ENCODE peak calls at places on chromosomes 16 and 17, in eight cellular contexts. P, Q, L, W, M, Z, B and O are unnamed samples. For H3K4me1, the result is how much of the 10 kb centered on the place peaks cover.

GRCh38 chr17:72976971-72977767 is 115.3 kb downstream of the SLC39A11 start:
- DNase-seq in P (peak), Q (peak), L (no peak), W (no peak), M (peak), Z (peak), B (peak), O (peak)

GRCh38 chr17:9021985-9022552 is 759 bp downstream of the NTN1 start:
- DNase-seq in P (peak), Q (peak), L (peak), W (peak), M (no peak), Z (no peak), B (no peak), O (peak)

GRCh38 chr17:40582328-40582901 is 17.1 kb upstream of the CCR7 start:
- DNase-seq in P (no peak), Q (no peak), L (no peak), W (peak), M (no peak), Z (no peak), B (no peak), O (no peak)

GRCh38 chr17:17710728-17711541 is 29.7 kb downstream of the RAI1 start:
- DNase-seq in P (peak), Q (peak), L (peak), W (peak), M (peak), Z (peak), B (peak), O (peak)

GRCh38 chr17:151886-152859 is 14.8 kb downstream of the SCGB1C2 start:
- DNase-seq in P (peak), Q (no peak), L (no peak), W (no peak), M (peak), Z (no peak), B (no peak), O (no peak)

GRCh38 chr17:61314368-61315078 is 85.1 kb upstream of the TBX2 start:
- DNase-seq in P (peak), Q (peak), L (no peak), W (no peak), M (no peak), Z (no peak), B (no peak), O (no peak)

GRCh38 chr17:42512733-42513251 is 23.2 kb upstream of the NAGLU start:
- DNase-seq in P (no peak), Q (peak), L (no peak), W (no peak), M (no peak), Z (no peak), B (no peak), O (no peak)

GRCh38 chr16:54931757-54932660 is 1.3 kb downstream of the IRX5 start:
- DNase-seq in P (peak), Q (no peak), L (peak), W (peak), M (no peak), Z (no peak), B (no peak), O (peak)

GRCh38 chr16:54283735-54284318 is 2.8 kb downstream of the IRX3 start:
- DNase-seq in P (no peak), Q (no peak), L (peak), W (peak), M (no peak), Z (no peak), B (no peak), O (peak)

GRCh38 chr16:69108069-69108904 is 2.8 kb downstream of the HAS3 start:
- DNase-seq in P (no peak), Q (no peak), L (peak), W (peak), M (peak), Z (no peak), B (peak), O (no peak)

GRCh38 chr16:19396555-19397011 is 21.1 kb upstream of the TMC5 start:
- DNase-seq in P (no peak), Q (no peak), L (no peak), W (no peak), M (peak), Z (no peak), B (peak), O (no peak)

GRCh38 chr17:74339537-74340195 is 13.6 kb downstream of the KIF19 start:
- DNase-seq in P (no peak), Q (no peak), L (no peak), W (no peak), M (no peak), Z (no peak), B (no peak), O (no peak)

GRCh38 chr17:78935419-78936323 is 10.5 kb upstream of the TIMP2 start:
- DNase-seq in P (peak), Q (peak), L (no peak), W (no peak), M (peak), Z (no peak), B (no peak), O (peak)

GRCh38 chr16:88713054-88713453 is 6.8 kb downstream of the CTU2 start:
- DNase-seq in P (no peak), Q (no peak), L (no peak), W (no peak), M (no peak), Z (no peak), B (no peak), O (no peak)

GRCh38 chr17:61570118-61570517 is 20.9 kb downstream of the NACA2 start:
- DNase-seq in P (no peak), Q (no peak), L (no peak), W (no peak), M (peak), Z (peak), B (no peak), O (no peak)

GRCh38 chr17:76473541-76473985 is 6.2 kb downstream of the AANAT start:
- DNase-seq in P (peak), Q (no peak), L (peak), W (peak), M (no peak), Z (no peak), B (no peak), O (no peak)

GRCh38 chr16:57757326-57757786 is 21.8 kb downstream of the KATNB1 start:
- DNase-seq in P (peak), Q (peak), L (peak), W (peak), M (peak), Z (no peak), B (peak), O (peak)

GRCh38 chr17:67068999-67069398 is 24.6 kb downstream of the CACNG1 start:
- DNase-seq in P (no peak), Q (peak), L (no peak), W (no peak), M (peak), Z (no peak), B (no peak), O (peak)

GRCh38 chr16:11901091-11901490 is 14.7 kb downstream of the GSPT1 start:
- DNase-seq in P (peak), Q (no peak), L (no peak), W (no peak), M (no peak), Z (no peak), B (no peak), O (peak)

GRCh38 chr16:75351183-75351582 is 82.1 kb downstream of the CFDP1 start:
- DNase-seq in P (peak), Q (peak), L (no peak), W (no peak), M (peak), Z (no peak), B (peak), O (peak)

GRCh38 chr16:28012031-28012445 is 51.5 kb downstream of the GSG1L start:
- DNase-seq in P (peak), Q (no peak), L (no peak), W (no peak), M (no peak), Z (no peak), B (no peak), O (peak)

GRCh38 chr17:1762906-1763829 is 1.3 kb downstream of the SERPINF1 start:
- DNase-seq in P (peak), Q (peak), L (peak), W (peak), M (no peak), Z (no peak), B (no peak), O (peak)

GRCh38 chr16:68823401-68823800 is 19.9 kb upstream of the TANGO6 start:
- DNase-seq in P (peak), Q (peak), L (peak), W (peak), M (no peak), Z (no peak), B (no peak), O (peak)

GRCh38 chr17:4566785-4567184 is 6.4 kb upstream of the GGT6 start:
- DNase-seq in P (peak), Q (peak), L (peak), W (peak), M (peak), Z (peak), B (peak), O (peak)

GRCh38 chr17:65193305-65194293 is 56.4 kb downstream of the RGS9 start:
- DNase-seq in P (no peak), Q (no peak), L (no peak), W (no peak), M (no peak), Z (no peak), B (no peak), O (no peak)

GRCh38 chr17:14340968-14341412 is 40.1 kb downstream of the HS3ST3B1 start:
- DNase-seq in P (no peak), Q (no peak), L (peak), W (no peak), M (no peak), Z (no peak), B (no peak), O (peak)
- H3K4me1 ChIP-seq in P (under half), Q (under half), L (under half), W (under half), M (under half), Z (under half), B (under half), O (under half)

GRCh38 chr17:60138769-60139437 is 10.9 kb upstream of the CA4 start:
- DNase-seq in P (no peak), Q (no peak), L (no peak), W (peak), M (no peak), Z (no peak), B (no peak), O (no peak)
- TF ChIP-seq EZH2 in P (no peak), Q (no peak), L (no peak), W (no peak), M (no peak), Z (no peak), B (no peak), O (no peak)

GRCh38 chr16:66516172-66516807 is 33.6 kb downstream of the TK2 start:
- DNase-seq in P (peak), Q (no peak), L (no peak), W (no peak), M (no peak), Z (no peak), B (no peak), O (no peak)

GRCh38 chr16:66516808-66517585 is 32.9 kb downstream of the TK2 start:
- DNase-seq in P (peak), Q (peak), L (peak), W (no peak), M (peak), Z (peak), B (peak), O (peak)

GRCh38 chr16:66519482-66519881 is 30.4 kb downstream of the TK2 start:
- DNase-seq in P (no peak), Q (no peak), L (no peak), W (no peak), M (no peak), Z (no peak), B (no peak), O (no peak)

GRCh38 chr16:66515543-66516171 is 34.3 kb downstream of the TK2 start:
- DNase-seq in P (peak), Q (peak), L (no peak), W (peak), M (peak), Z (no peak), B (no peak), O (peak)

DNA sequence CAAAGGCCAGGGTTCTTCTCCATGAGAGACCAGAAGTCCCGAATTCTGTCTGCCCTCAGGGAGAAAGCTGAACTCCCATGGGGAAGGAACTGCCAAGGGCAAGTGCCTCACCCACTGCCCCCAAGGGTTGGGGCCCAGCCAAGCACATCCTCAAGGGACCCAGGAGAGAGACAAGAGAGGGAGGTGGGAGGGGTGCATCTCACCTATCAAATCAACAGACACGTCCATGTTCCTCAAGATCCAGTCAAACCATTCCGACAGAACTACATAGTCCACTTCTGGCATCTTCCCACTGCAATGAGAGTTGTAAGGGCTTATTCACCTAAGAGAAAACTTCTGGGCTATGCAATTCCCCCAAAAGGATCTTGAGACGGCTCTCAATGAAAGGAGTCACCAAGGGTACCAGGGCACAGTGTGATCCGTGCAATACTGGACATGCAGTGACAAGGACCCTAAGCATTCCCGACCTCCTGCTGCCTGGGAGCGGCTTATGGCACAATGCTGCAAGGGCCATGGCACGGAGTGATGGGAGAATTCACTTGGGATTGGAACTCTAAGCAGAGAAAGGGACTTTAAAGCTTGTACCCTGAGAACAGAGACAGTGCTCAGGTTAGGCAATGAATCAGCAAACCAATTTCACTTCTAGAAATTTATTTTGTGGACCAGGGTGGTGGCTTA is 32.2 kb downstream of the TK2 start:
- DNase-seq in P (no peak), Q (no peak), L (no peak), W (no peak), M (no peak), Z (no peak), B (no peak), O (no peak)
- H3K4me1 ChIP-seq in P (under half), Q (under half), L (under half), W (under half), M (under half), Z (half or more), B (half or more), O (under half)

GRCh38 chr17:59067756-59068155 is 38.9 kb downstream of the TRIM37 start:
- DNase-seq in P (no peak), Q (no peak), L (no peak), W (no peak), M (no peak), Z (no peak), B (no peak), O (no peak)
- TF ChIP-seq EZH2 in P (no peak), Q (no peak), L (no peak), W (no peak), M (no peak), Z (no peak), B (no peak), O (no peak)

GRCh38 chr17:49963626-49964538 is 5.1 kb upstream of the DLX4 start:
- DNase-seq in P (peak), Q (peak), L (peak), W (peak), M (no peak), Z (no peak), B (no peak), O (peak)
- H3K4me1 ChIP-seq in P (under half), Q (under half), L (under half), W (under half), M (under half), Z (under half), B (under half), O (under half)